ENCODE peak calls at places on chromosome 13, in seven cellular contexts. C is T-helper 2 cell treated with Interferon-gamma antibody and Interleukin-4, amounts not matched to agents 5 μg/mL and 100 μg/mL, for 36 hours; S is NCI-H2029; J is esophagus muscularis mucosa; A is WTC11; O is stimulated activated CD4-positive, alpha-beta T cell treated with anti-CD3 and anti-CD28 coated beads, Interleukin-4, amount 100 ng/mL, for 1 hour; B is stimulated activated effector memory CD8-positive, alpha-beta T cell treated with anti-CD3 and anti-CD28 coated beads, Interleukin-12 subunit alpha, Interleukin-12 subunit beta, amount 100 ng/mL, for 72 hours. G is an unnamed sample.

GRCh38 chr13:113064534-113065405 is 40.8 kb upstream of the F7 start:
- DNase-seq in S (no peak), C (no peak), J (no peak), B (no peak), A (no peak), O (no peak), G (no peak)

GRCh38 chr13:62626771-62627170 is 1211.1 kb upstream of the PCDH20 start:
- DNase-seq in B (no peak), A (peak), S (no peak), J (no peak), C (no peak), O (no peak), G (peak)

GRCh38 chr13:76971215-76971614 is 20.7 kb upstream of the CLN5 start:
- DNase-seq in S (no peak), J (no peak), C (no peak), A (no peak), B (no peak), O (no peak), G (no peak)

GRCh38 chr13:20118268-20119140 is 42.3 kb downstream of the GJA3 start:
- DNase-seq in S (no peak), O (peak), A (peak), C (no peak), B (peak), J (no peak), G (peak)

GRCh38 chr13:109130093-109130835 is 500.9 kb downstream of the MYO16 start:
- DNase-seq in S (no peak), C (no peak), O (no peak), A (no peak), B (no peak), J (no peak), G (no peak)

GRCh38 chr13:45361596-45362206 is 20.7 kb upstream of the TPT1 start:
- DNase-seq in J (no peak), B (no peak), S (no peak), A (no peak), O (no peak), C (no peak), G (no peak)

GRCh38 chr13:110868631-110869165 is 46.2 kb downstream of the ANKRD10 start:
- DNase-seq in J (no peak), A (no peak), B (no peak), S (no peak), O (no peak), C (no peak), G (peak)

GRCh38 chr13:96053003-96053703 is at the start of gene UGGT2:
- DNase-seq in O (no peak), J (peak), B (no peak), C (peak), A (peak), S (peak), G (peak)

GRCh38 chr13:94232161-94232560 is 247.3 kb downstream of the DCT start:
- DNase-seq in O (no peak), A (no peak), J (no peak), C (no peak), S (no peak), B (no peak), G (no peak)

GRCh38 chr13:104584481-104584880 is 1518.3 kb upstream of the SLC10A2 start:
- DNase-seq in B (no peak), C (no peak), A (no peak), S (no peak), O (no peak), J (no peak), G (no peak)

GRCh38 chr13:24218977-24219376 is 58.5 kb downstream of the SPATA13 start:
- DNase-seq in C (no peak), J (no peak), S (no peak), O (no peak), B (no peak), A (no peak), G (no peak)

GRCh38 chr13:44093607-44094583 is 214.2 kb downstream of the LACC1 start:
- DNase-seq in S (no peak), J (no peak), A (no peak), C (no peak), B (no peak), O (no peak), G (no peak)

GRCh38 chr13:29591310-29591709 is 4.2 kb downstream of the SLC7A1 start:
- DNase-seq in S (no peak), B (no peak), A (no peak), O (no peak), J (no peak), C (no peak), G (no peak)

GRCh38 chr13:102440259-102440936 is 38.5 kb upstream of the FGF14 start:
- DNase-seq in C (no peak), S (no peak), A (no peak), J (no peak), O (no peak), B (no peak), G (no peak)

GRCh38 chr13:25109341-25109740 is 13.4 kb downstream of the PABPC3 start:
- DNase-seq in B (no peak), J (peak), S (no peak), C (no peak), A (no peak), O (no peak), G (no peak)

GRCh38 chr13:30898721-30899188 is 7.3 kb upstream of the MEDAG start:
- DNase-seq in C (peak), J (no peak), S (no peak), O (no peak), B (no peak), A (no peak), G (no peak)

GRCh38 chr13:22144806-22145205 is 473.9 kb downstream of the FGF9 start:
- DNase-seq in A (no peak), B (no peak), C (no peak), S (no peak), J (no peak), O (no peak), G (no peak)

GRCh38 chr13:90562388-90562787 is 785.1 kb upstream of the MIR17HG start:
- DNase-seq in O (no peak), C (no peak), J (no peak), B (no peak), S (no peak), A (no peak), G (no peak)

G was measured in testis.